ENCODE peak calls at places on chromosomes 5 and 9, in ten cellular contexts. F, N, M, D, I, W, S, J, V and A are unnamed samples.

GRCh38 chr9:85182381-85182780 is 512.9 kb downstream of the NTRK2 start:
- DNase-seq in F (no peak), N (no peak), M (no peak), D (no peak), I (no peak), W (no peak), S (no peak), J (no peak), V (no peak), A (no peak)

GRCh38 chr5:78979117-78979742 is 5.9 kb downstream of the ARSB start:
- DNase-seq in F (no peak), N (no peak), M (no peak), D (no peak), I (no peak), W (no peak), S (no peak), J (no peak), V (no peak), A (no peak)

GRCh38 chr5:69498384-69498783 is 5.8 kb downstream of the OCLN start:
- DNase-seq in F (no peak), N (no peak), M (no peak), D (no peak), I (no peak), W (no peak), S (no peak), J (no peak), V (no peak), A (no peak)

GRCh38 chr9:89363921-89364663 is 45.8 kb downstream of the SECISBP2 start:
- DNase-seq in F (no peak), N (no peak), M (no peak), D (no peak), I (no peak), W (no peak), S (no peak), J (no peak), V (no peak), A (peak; percentile 27)

GRCh38 chr5:141992349-141992963 is 20.4 kb downstream of the GNPDA1 start:
- DNase-seq in F (peak; percentile 65), N (peak; percentile 57), M (peak; percentile 64), D (peak; percentile 82), I (peak; percentile 77), W (peak; percentile 51), S (peak; percentile 77), J (peak; percentile 55), V (peak; percentile 87), A (no peak)

GRCh38 chr5:78799254-78800017 is 150.9 kb upstream of the LHFPL2 start:
- DNase-seq in F (no peak), N (no peak), M (no peak), D (no peak), I (no peak), W (no peak), S (no peak), J (no peak), V (no peak), A (no peak)

GRCh38 chr5:40616791-40617190 is 62.9 kb upstream of the PTGER4 start:
- DNase-seq in F (no peak), N (no peak), M (no peak), D (no peak), I (no peak), W (no peak), S (no peak), J (no peak), V (no peak), A (no peak)

GRCh38 chr9:111161015-111161415 is 122.7 kb upstream of the LPAR1 start:
- DNase-seq in F (no peak), N (no peak), M (no peak), D (no peak), I (no peak), W (no peak), S (no peak), J (no peak), V (no peak), A (no peak)

GRCh38 chr9:120099064-120099463 is 480.9 kb downstream of the CDK5RAP2 start:
- DNase-seq in F (no peak), N (no peak), M (no peak), D (no peak), I (no peak), W (no peak), S (peak; percentile 1), J (no peak), V (no peak), A (no peak)

GRCh38 chr9:34563262-34563661 is 26.3 kb downstream of the CNTFR start:
- DNase-seq in F (no peak), N (no peak), M (no peak), D (no peak), I (no peak), W (no peak), S (no peak), J (no peak), V (no peak), A (no peak)

GRCh38 chr5:146588806-146589355 is 72.9 kb upstream of the GPR151 start:
- DNase-seq in F (no peak), N (no peak), M (no peak), D (no peak), I (no peak), W (no peak), S (no peak), J (no peak), V (no peak), A (no peak)

GRCh38 chr5:97842687-97843086 is 659.6 kb upstream of the RIOK2 start:
- DNase-seq in F (no peak), N (no peak), M (no peak), D (no peak), I (no peak), W (no peak), S (no peak), J (no peak), V (no peak), A (no peak)

GRCh38 chr9:130325921-130326320 is 60.4 kb downstream of the HMCN2 start:
- DNase-seq in F (peak; percentile 62), N (no peak), M (no peak), D (no peak), I (no peak), W (no peak), S (no peak), J (no peak), V (no peak), A (no peak)

GRCh38 chr5:173653822-173654523 is 37.5 kb upstream of the BOD1 start:
- DNase-seq in F (no peak), N (no peak), M (no peak), D (no peak), I (no peak), W (no peak), S (no peak), J (no peak), V (no peak), A (no peak)

GRCh38 chr5:131810510-131811249 is 13.9 kb upstream of the FNIP1 start:
- DNase-seq in F (peak; percentile 37), N (no peak), M (no peak), D (no peak), I (peak; percentile 11), W (no peak), S (peak; percentile 8), J (no peak), V (no peak), A (no peak)

GRCh38 chr5:158463188-158463587 is 604.2 kb upstream of the CLINT1 start:
- DNase-seq in F (no peak), N (no peak), M (no peak), D (no peak), I (no peak), W (no peak), S (no peak), J (no peak), V (no peak), A (no peak)
- H3K27ac ChIP-seq in F (no peak overlapping the region), N (no peak overlapping the region), M (no peak overlapping the region), D (no peak overlapping the region), I (no peak overlapping the region), W (peak overlapping the region; percentile 34), S (no peak overlapping the region), J (no peak overlapping the region), V (no peak overlapping the region), A (no peak overlapping the region)

GRCh38 chr9:128070874-128071273 is 2.8 kb downstream of the SLC25A25 start:
- DNase-seq in F (no peak), N (no peak), M (no peak), D (no peak), I (no peak), W (no peak), S (no peak), J (no peak), V (no peak), A (no peak)
- H3K4me3 ChIP-seq in F (no peak overlapping the region), N (no peak overlapping the region), M (no peak overlapping the region), D (no peak overlapping the region), I (no peak overlapping the region), W (no peak overlapping the region), S (no peak overlapping the region), J (no peak overlapping the region), V (no peak overlapping the region), A (peak overlapping the region; percentile 97)

GRCh38 chr5:162703914-162704313 is 636.3 kb downstream of the GABRG2 start:
- DNase-seq in F (no peak), N (peak; percentile 8), M (no peak), D (no peak), I (peak; percentile 27), W (no peak), S (peak; percentile 1), J (no peak), V (no peak), A (no peak)

DNA sequence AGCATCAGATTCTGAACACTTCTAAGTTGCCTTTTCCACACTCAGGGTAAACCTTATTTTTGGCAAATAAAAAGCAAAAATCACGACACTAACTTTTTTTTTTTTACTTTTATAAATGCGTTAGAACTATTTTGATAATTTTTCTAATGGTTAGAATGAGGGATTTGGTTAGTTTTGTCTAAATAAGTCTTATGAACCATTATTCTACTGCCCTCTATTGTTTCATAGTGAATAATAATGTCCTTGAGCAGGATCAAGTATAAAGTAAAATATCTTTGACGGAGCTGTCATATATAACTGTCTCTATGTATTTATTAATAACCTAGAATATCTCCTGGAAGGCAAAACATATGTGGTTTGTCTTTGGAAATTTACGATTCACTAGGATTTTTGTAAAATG is 631.8 kb downstream of the GABRG2 start:
- DNase-seq in F (no peak), N (no peak), M (no peak), D (no peak), I (no peak), W (no peak), S (no peak), J (no peak), V (no peak), A (no peak)
- H3K27ac ChIP-seq in F (no peak overlapping the region), N (no peak overlapping the region), M (no peak overlapping the region), D (no peak overlapping the region), I (no peak overlapping the region), W (no peak overlapping the region), S (no peak overlapping the region), J (no peak overlapping the region), V (no peak overlapping the region), A (no peak overlapping the region)

DNA sequence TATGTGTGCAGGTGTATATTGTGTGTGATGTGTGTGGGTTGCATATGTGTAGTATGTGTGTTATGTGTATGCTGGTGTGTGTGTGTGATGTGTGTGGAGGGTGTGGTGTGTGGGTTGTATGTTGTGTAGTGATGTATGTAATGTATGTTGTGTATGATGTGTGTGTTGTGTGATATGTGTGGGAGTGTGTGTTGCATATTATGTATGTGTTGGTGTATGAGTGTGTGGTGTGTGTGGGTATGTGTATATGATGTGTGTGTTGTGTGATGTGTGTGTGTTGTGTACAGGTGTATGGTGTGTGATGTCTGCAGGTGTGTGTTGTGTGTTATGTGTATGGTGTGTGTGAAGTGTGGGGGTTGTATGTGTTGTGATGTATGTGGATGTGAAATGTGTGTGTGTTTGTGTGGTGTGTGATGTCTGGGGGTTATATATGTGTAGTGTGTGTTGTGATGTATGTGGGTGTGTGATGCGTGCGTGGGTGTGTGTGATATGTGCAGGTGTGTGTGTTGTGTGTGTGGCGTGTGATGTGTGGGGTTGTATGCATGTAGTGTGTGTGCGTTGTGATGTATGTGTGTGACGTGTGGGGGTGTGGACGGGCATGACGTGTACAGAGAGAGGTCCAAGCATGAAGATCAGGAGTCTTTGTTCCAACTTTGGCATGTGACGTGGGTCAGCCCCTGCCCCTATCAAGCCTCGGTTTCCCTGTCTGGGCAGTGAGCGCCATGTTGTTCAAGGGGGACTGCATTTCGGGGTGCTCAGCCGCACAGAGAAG is 8.5 kb upstream of the CRB2 start:
- DNase-seq in F (no peak), N (no peak), M (no peak), D (no peak), I (no peak), W (no peak), S (no peak), J (no peak), V (no peak), A (no peak)
- H3K4me3 ChIP-seq in F (no peak overlapping the region), N (peak overlapping the region; percentile 66), M (no peak overlapping the region), D (no peak overlapping the region), I (no peak overlapping the region), W (no peak overlapping the region), S (no peak overlapping the region), J (no peak overlapping the region), V (no peak overlapping the region), A (no peak overlapping the region)